ENCODE peak calls at places on chromosomes 6 and 20, in four cellular contexts. One of them, this sample, is unnamed.

GRCh38 chr6:16911088-16911487 is 149.8 kb upstream of the ATXN1 start:
- DNase-seq in HepG2: peak
- DNase-seq in GM12878: no peak
- DNase-seq in K562: no peak
- DNase-seq in this sample: no peak

GRCh38 chr6:27096834-27097511 is 150.5 kb upstream of the PRSS16 start:
- DNase-seq in HepG2: no peak
- DNase-seq in GM12878: no peak
- DNase-seq in K562: peak
- DNase-seq in this sample: peak

GRCh38 chr20:59152559-59153354 is 10.9 kb upstream of the ZNF831 start:
- DNase-seq in HepG2: no peak
- DNase-seq in GM12878: no peak
- DNase-seq in K562: no peak
- DNase-seq in this sample: no peak

GRCh38 chr6:65280060-65280459 is 427.0 kb downstream of the EYS start:
- DNase-seq in HepG2: no peak
- DNase-seq in GM12878: no peak
- DNase-seq in K562: no peak
- DNase-seq in this sample: no peak

GRCh38 chr6:27049863-27050781 is 197.4 kb upstream of the PRSS16 start:
- DNase-seq in HepG2: no peak
- DNase-seq in GM12878: no peak
- DNase-seq in K562: no peak
- DNase-seq in this sample: no peak

GRCh38 chr6:54737247-54737646 is 109.3 kb upstream of the FAM83B start:
- DNase-seq in HepG2: peak
- DNase-seq in GM12878: no peak
- DNase-seq in K562: peak
- DNase-seq in this sample: no peak

GRCh38 chr6:64732888-64733287 is 974.1 kb downstream of the EYS start:
- DNase-seq in HepG2: peak
- DNase-seq in GM12878: no peak
- DNase-seq in K562: no peak
- DNase-seq in this sample: no peak

GRCh38 chr6:83221886-83222479 is 28.8 kb downstream of the RWDD2A start:
- DNase-seq in HepG2: peak
- DNase-seq in GM12878: no peak
- DNase-seq in K562: peak
- DNase-seq in this sample: no peak

GRCh38 chr20:59242714-59243626 is 57.4 kb upstream of the EDN3 start:
- DNase-seq in HepG2: no peak
- DNase-seq in GM12878: no peak
- DNase-seq in K562: no peak
- DNase-seq in this sample: no peak

GRCh38 chr6:3442444-3443220 is 14.2 kb downstream of the SLC22A23 start:
- DNase-seq in HepG2: no peak
- DNase-seq in GM12878: no peak
- DNase-seq in K562: peak
- DNase-seq in this sample: no peak

GRCh38 chr20:46802696-46803445 is 91.8 kb upstream of the EYA2 start:
- DNase-seq in HepG2: no peak
- DNase-seq in GM12878: no peak
- DNase-seq in K562: no peak
- DNase-seq in this sample: no peak

GRCh38 chr6:106530502-106530901 is 98.8 kb downstream of the RTN4IP1 start:
- DNase-seq in HepG2: no peak
- DNase-seq in GM12878: no peak
- DNase-seq in K562: no peak
- DNase-seq in this sample: no peak

GRCh38 chr6:115133790-115134189 is 791.0 kb upstream of the HS3ST5 start:
- DNase-seq in HepG2: no peak
- DNase-seq in GM12878: no peak
- DNase-seq in K562: no peak
- DNase-seq in this sample: no peak

GRCh38 chr20:15319444-15319843 is 982.0 kb upstream of the FLRT3 start:
- DNase-seq in HepG2: no peak
- DNase-seq in GM12878: no peak
- DNase-seq in K562: no peak
- DNase-seq in this sample: no peak

GRCh38 chr20:46011631-46012482 is 3.1 kb downstream of the MMP9 start:
- DNase-seq in HepG2: peak
- DNase-seq in GM12878: no peak
- DNase-seq in K562: peak
- DNase-seq in this sample: peak

GRCh38 chr20:59351148-59352040 is 51.0 kb downstream of the EDN3 start:
- DNase-seq in HepG2: no peak
- DNase-seq in GM12878: no peak
- DNase-seq in K562: no peak
- DNase-seq in this sample: peak

GRCh38 chr6:3701631-3702030 is 49.9 kb downstream of the PXDC1 start:
- DNase-seq in HepG2: no peak
- DNase-seq in GM12878: no peak
- DNase-seq in K562: no peak
- DNase-seq in this sample: no peak

GRCh38 chr6:25359191-25359861 is 80.2 kb downstream of the CARMIL1 start:
- DNase-seq in HepG2: no peak
- DNase-seq in GM12878: no peak
- DNase-seq in K562: no peak
- DNase-seq in this sample: no peak

GRCh38 chr6:134630468-134631180 is 312.7 kb upstream of the SGK1 start:
- DNase-seq in HepG2: no peak
- DNase-seq in GM12878: no peak
- DNase-seq in K562: no peak
- DNase-seq in this sample: no peak

GRCh38 chr20:36318166-36318565 is 12.0 kb downstream of the DLGAP4 start:
- DNase-seq in HepG2: no peak
- DNase-seq in GM12878: no peak
- DNase-seq in K562: no peak
- DNase-seq in this sample: no peak

GRCh38 chr6:45666844-45667243 is 289.1 kb upstream of the SUPT3H start:
- DNase-seq in HepG2: no peak
- DNase-seq in GM12878: no peak
- DNase-seq in K562: no peak
- DNase-seq in this sample: no peak

GRCh38 chr6:144999127-144999526 is 714.0 kb downstream of the UTRN start:
- DNase-seq in HepG2: no peak
- DNase-seq in GM12878: no peak
- DNase-seq in K562: no peak
- DNase-seq in this sample: no peak

GRCh38 chr6:40713002-40713719 is 126.0 kb upstream of the LRFN2 start:
- DNase-seq in HepG2: no peak
- DNase-seq in GM12878: no peak
- DNase-seq in K562: no peak
- DNase-seq in this sample: no peak

GRCh38 chr6:70725817-70726413 is 58.2 kb downstream of the SMAP1 start:
- DNase-seq in HepG2: no peak
- DNase-seq in GM12878: no peak
- DNase-seq in K562: no peak
- DNase-seq in this sample: no peak

GRCh38 chr20:19565721-19566120 is 192.3 kb upstream of the RIN2 start:
- DNase-seq in HepG2: no peak
- DNase-seq in GM12878: no peak
- DNase-seq in K562: no peak
- DNase-seq in this sample: no peak

GRCh38 chr6:160004419-160005160 is 35.7 kb downstream of the IGF2R start:
- DNase-seq in HepG2: no peak
- DNase-seq in GM12878: no peak
- DNase-seq in K562: no peak
- DNase-seq in this sample: no peak

GRCh38 chr6:21967282-21967681 is 329.6 kb downstream of the PRL start:
- DNase-seq in HepG2: no peak
- DNase-seq in GM12878: no peak
- DNase-seq in K562: no peak
- DNase-seq in this sample: no peak

GRCh38 chr6:169097336-169098052 is 156.2 kb downstream of the THBS2 start:
- DNase-seq in HepG2: no peak
- DNase-seq in GM12878: no peak
- DNase-seq in K562: no peak
- DNase-seq in this sample: no peak

GRCh38 chr6:156080371-156080770 is 624.7 kb upstream of the NOX3 start:
- DNase-seq in HepG2: no peak
- DNase-seq in GM12878: no peak
- DNase-seq in K562: no peak
- DNase-seq in this sample: no peak

GRCh38 chr6:53520320-53520928 is 24.5 kb downstream of the GCLC start:
- DNase-seq in HepG2: no peak
- DNase-seq in GM12878: no peak
- DNase-seq in K562: no peak
- DNase-seq in this sample: no peak

GRCh38 chr6:169589293-169589692 is 112.5 kb downstream of the WDR27 start:
- DNase-seq in HepG2: no peak
- DNase-seq in GM12878: no peak
- DNase-seq in K562: no peak
- DNase-seq in this sample: no peak

GRCh38 chr6:2485116-2485515 is 239.7 kb upstream of the GMDS start:
- DNase-seq in HepG2: no peak
- DNase-seq in GM12878: no peak
- DNase-seq in K562: no peak
- DNase-seq in this sample: no peak

GRCh38 chr6:152004036-152004566 is 196.6 kb downstream of the ESR1 start:
- DNase-seq in HepG2: no peak
- DNase-seq in GM12878: no peak
- DNase-seq in K562: no peak
- DNase-seq in this sample: no peak

GRCh38 chr6:119196732-119197131 is 118.3 kb upstream of the FAM184A start:
- DNase-seq in HepG2: no peak
- DNase-seq in GM12878: no peak
- DNase-seq in K562: no peak
- DNase-seq in this sample: no peak

GRCh38 chr6:12269100-12269499 is 21.1 kb upstream of the EDN1 start:
- DNase-seq in HepG2: no peak
- DNase-seq in GM12878: no peak
- DNase-seq in K562: no peak
- DNase-seq in this sample: no peak
- TF ChIP-seq BHLHE40 in HepG2: no peak
- TF ChIP-seq BHLHE40 in GM12878: no peak
- TF ChIP-seq BHLHE40 in K562: no peak
- TF ChIP-seq BHLHE40 in this sample: no peak

DNA sequence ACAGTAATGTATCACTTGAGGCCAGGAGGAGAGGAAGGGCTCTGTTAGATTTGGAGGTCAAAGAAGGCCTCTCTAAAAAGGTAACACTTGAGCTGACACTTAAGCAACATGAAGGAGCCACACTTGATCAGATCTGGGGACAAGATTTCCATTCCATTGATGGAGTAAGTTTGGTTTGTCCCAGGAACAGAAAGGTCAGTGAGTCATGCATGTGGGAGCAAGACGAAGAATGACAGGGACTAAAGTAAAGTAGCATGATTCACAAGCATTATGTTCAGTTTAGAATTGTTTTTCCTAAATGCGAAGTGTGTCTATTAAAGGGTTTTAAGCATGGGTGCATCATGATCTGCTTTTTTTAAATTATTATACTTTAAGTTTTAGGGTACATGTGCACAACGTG is 47.4 kb downstream of the COL21A1 start:
- DNase-seq in HepG2: no peak
- DNase-seq in GM12878: no peak
- DNase-seq in K562: no peak
- DNase-seq in this sample: no peak
- TF ChIP-seq JUNB in HepG2: no peak
- TF ChIP-seq JUNB in GM12878: no peak
- TF ChIP-seq JUNB in K562: no peak
- TF ChIP-seq JUNB in this sample: no peak

DNA sequence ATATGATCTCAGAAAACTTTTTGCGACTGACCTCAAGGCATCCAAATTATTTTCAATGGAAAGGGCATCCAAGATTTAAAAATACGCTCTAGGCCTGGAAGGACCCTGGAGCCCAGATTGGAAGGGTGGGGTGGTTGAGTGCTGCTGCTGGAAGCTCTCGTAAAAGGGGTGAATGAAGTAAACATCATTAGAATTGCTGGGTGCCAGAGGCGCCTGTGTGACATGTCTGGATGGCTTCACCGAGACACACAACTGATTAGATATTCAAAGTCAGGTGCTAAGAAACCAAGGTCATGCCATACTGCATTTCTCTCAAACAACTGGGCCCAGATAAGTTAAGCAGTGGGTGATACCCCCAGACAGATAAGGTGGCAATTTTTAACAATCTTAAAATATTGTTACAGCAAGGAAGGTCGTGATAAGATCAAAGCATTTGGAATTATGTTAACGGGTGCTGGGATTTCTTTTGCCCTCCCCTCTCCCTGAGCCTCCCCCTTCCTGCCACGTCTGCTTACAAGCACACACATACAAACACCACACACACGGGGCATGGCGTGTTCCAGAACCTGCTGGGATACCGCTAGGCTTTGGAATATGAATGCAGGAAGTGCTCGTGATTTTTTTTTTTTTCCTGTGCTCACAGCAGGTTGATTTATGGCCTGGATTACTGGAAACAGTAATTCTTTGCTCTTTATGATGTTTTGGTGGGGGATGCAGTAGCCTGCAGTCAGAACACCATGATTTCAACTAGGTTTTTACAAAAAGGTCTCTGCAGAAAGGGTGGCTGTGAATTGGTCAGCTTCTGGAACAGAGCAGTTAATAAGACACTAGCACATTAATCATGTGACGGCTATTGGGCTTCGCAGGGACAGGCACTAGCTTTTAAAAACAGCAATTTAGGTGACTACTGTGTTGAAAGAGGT is 551.2 kb downstream of the QKI start:
- DNase-seq in HepG2: no peak
- DNase-seq in GM12878: no peak
- DNase-seq in K562: no peak
- DNase-seq in this sample: no peak
- TF ChIP-seq BHLHE40 in HepG2: no peak
- TF ChIP-seq BHLHE40 in GM12878: no peak
- TF ChIP-seq BHLHE40 in K562: no peak
- TF ChIP-seq BHLHE40 in this sample: no peak

GRCh38 chr6:44126320-44127149 is 717 bp downstream of the MRPL14 start:
- DNase-seq in HepG2: peak
- DNase-seq in GM12878: peak
- DNase-seq in K562: peak
- DNase-seq in this sample: peak
- TF ChIP-seq JUNB in HepG2: peak
- TF ChIP-seq JUNB in GM12878: peak
- TF ChIP-seq JUNB in K562: no peak
- TF ChIP-seq JUNB in this sample: no peak

This sample was measured in A549.